ENCODE peak calls at places on chromosomes 13 and 19, in six cellular contexts. One of them, this sample, is unnamed.

GRCh38 chr13:51906581-51906980 is 44.8 kb downstream of the CCDC70 start:
- DNase-seq in foreskin fibroblast: no peak
- DNase-seq in fibroblast of the conjunctiva: no peak
- DNase-seq in SHP77: no peak
- DNase-seq in stimulated activated CD4-positive, alpha-beta T cell treated with anti-CD3 and anti-CD28 coated beads, Interleukin-1b, Interleukin-23, amount 100 ng/mL, for 24 hours: no peak
- DNase-seq in HFF-Myc: no peak
- DNase-seq in this sample: no peak

GRCh38 chr19:4130635-4131438 is 6.9 kb upstream of the MAP2K2 start:
- DNase-seq in foreskin fibroblast: peak; percentile 87
- DNase-seq in fibroblast of the conjunctiva: peak; percentile 26
- DNase-seq in SHP77: no peak
- DNase-seq in stimulated activated CD4-positive, alpha-beta T cell treated with anti-CD3 and anti-CD28 coated beads, Interleukin-1b, Interleukin-23, amount 100 ng/mL, for 24 hours: no peak
- DNase-seq in HFF-Myc: peak; percentile 30
- DNase-seq in this sample: no peak

GRCh38 chr19:3029070-3029923 is at the start of gene TLE2:
- DNase-seq in foreskin fibroblast: no peak
- DNase-seq in fibroblast of the conjunctiva: no peak
- DNase-seq in SHP77: no peak
- DNase-seq in stimulated activated CD4-positive, alpha-beta T cell treated with anti-CD3 and anti-CD28 coated beads, Interleukin-1b, Interleukin-23, amount 100 ng/mL, for 24 hours: no peak
- DNase-seq in HFF-Myc: no peak
- DNase-seq in this sample: no peak

GRCh38 chr19:23904406-23904805 is 10.3 kb upstream of the ZNF726 start:
- DNase-seq in foreskin fibroblast: no peak
- DNase-seq in fibroblast of the conjunctiva: no peak
- DNase-seq in SHP77: no peak
- DNase-seq in stimulated activated CD4-positive, alpha-beta T cell treated with anti-CD3 and anti-CD28 coated beads, Interleukin-1b, Interleukin-23, amount 100 ng/mL, for 24 hours: no peak
- DNase-seq in HFF-Myc: no peak
- DNase-seq in this sample: no peak

GRCh38 chr13:29513981-29514719 is 81.3 kb downstream of the SLC7A1 start:
- DNase-seq in foreskin fibroblast: peak; percentile 84
- DNase-seq in fibroblast of the conjunctiva: no peak
- DNase-seq in SHP77: no peak
- DNase-seq in stimulated activated CD4-positive, alpha-beta T cell treated with anti-CD3 and anti-CD28 coated beads, Interleukin-1b, Interleukin-23, amount 100 ng/mL, for 24 hours: no peak
- DNase-seq in HFF-Myc: no peak
- DNase-seq in this sample: no peak

GRCh38 chr13:82879921-82880320 is 1002.4 kb downstream of the SLITRK1 start:
- DNase-seq in foreskin fibroblast: no peak
- DNase-seq in fibroblast of the conjunctiva: no peak
- DNase-seq in SHP77: no peak
- DNase-seq in stimulated activated CD4-positive, alpha-beta T cell treated with anti-CD3 and anti-CD28 coated beads, Interleukin-1b, Interleukin-23, amount 100 ng/mL, for 24 hours: no peak
- DNase-seq in HFF-Myc: no peak
- DNase-seq in this sample: no peak

GRCh38 chr13:113145496-113145895 is 13.0 kb upstream of the PROZ start:
- DNase-seq in foreskin fibroblast: no peak
- DNase-seq in fibroblast of the conjunctiva: no peak
- DNase-seq in SHP77: no peak
- DNase-seq in stimulated activated CD4-positive, alpha-beta T cell treated with anti-CD3 and anti-CD28 coated beads, Interleukin-1b, Interleukin-23, amount 100 ng/mL, for 24 hours: no peak
- DNase-seq in HFF-Myc: no peak
- DNase-seq in this sample: no peak

GRCh38 chr19:42424345-42424707 is 2.9 kb downstream of the LIPE start:
- DNase-seq in foreskin fibroblast: no peak
- DNase-seq in fibroblast of the conjunctiva: no peak
- DNase-seq in SHP77: no peak
- DNase-seq in stimulated activated CD4-positive, alpha-beta T cell treated with anti-CD3 and anti-CD28 coated beads, Interleukin-1b, Interleukin-23, amount 100 ng/mL, for 24 hours: no peak
- DNase-seq in HFF-Myc: no peak
- DNase-seq in this sample: no peak

GRCh38 chr19:47227347-47228167 is 3.4 kb downstream of the BBC3 start:
- DNase-seq in foreskin fibroblast: peak; percentile 98
- DNase-seq in fibroblast of the conjunctiva: peak; percentile 93
- DNase-seq in SHP77: peak; percentile 63
- DNase-seq in stimulated activated CD4-positive, alpha-beta T cell treated with anti-CD3 and anti-CD28 coated beads, Interleukin-1b, Interleukin-23, amount 100 ng/mL, for 24 hours: no peak
- DNase-seq in HFF-Myc: peak; percentile 90
- DNase-seq in this sample: peak; percentile 89

GRCh38 chr19:41392775-41393174 is 4.4 kb downstream of the EXOSC5 start:
- DNase-seq in foreskin fibroblast: no peak
- DNase-seq in fibroblast of the conjunctiva: no peak
- DNase-seq in SHP77: no peak
- DNase-seq in stimulated activated CD4-positive, alpha-beta T cell treated with anti-CD3 and anti-CD28 coated beads, Interleukin-1b, Interleukin-23, amount 100 ng/mL, for 24 hours: no peak
- DNase-seq in HFF-Myc: no peak
- DNase-seq in this sample: no peak

GRCh38 chr13:64551755-64552154 is 2678.4 kb downstream of the PCDH9 start:
- DNase-seq in foreskin fibroblast: peak; percentile 91
- DNase-seq in fibroblast of the conjunctiva: peak; percentile 81
- DNase-seq in SHP77: peak; percentile 66
- DNase-seq in stimulated activated CD4-positive, alpha-beta T cell treated with anti-CD3 and anti-CD28 coated beads, Interleukin-1b, Interleukin-23, amount 100 ng/mL, for 24 hours: no peak
- DNase-seq in HFF-Myc: peak; percentile 58
- DNase-seq in this sample: no peak

GRCh38 chr19:51354103-51354741 is 12.0 kb downstream of the ETFB start:
- DNase-seq in foreskin fibroblast: no peak
- DNase-seq in fibroblast of the conjunctiva: no peak
- DNase-seq in SHP77: no peak
- DNase-seq in stimulated activated CD4-positive, alpha-beta T cell treated with anti-CD3 and anti-CD28 coated beads, Interleukin-1b, Interleukin-23, amount 100 ng/mL, for 24 hours: no peak
- DNase-seq in HFF-Myc: no peak
- DNase-seq in this sample: peak; percentile 39

GRCh38 chr19:54462713-54463530 is 656 bp downstream of the LENG9 start:
- DNase-seq in foreskin fibroblast: peak; percentile 84
- DNase-seq in fibroblast of the conjunctiva: no peak
- DNase-seq in SHP77: peak; percentile 32
- DNase-seq in stimulated activated CD4-positive, alpha-beta T cell treated with anti-CD3 and anti-CD28 coated beads, Interleukin-1b, Interleukin-23, amount 100 ng/mL, for 24 hours: peak; percentile 26
- DNase-seq in HFF-Myc: no peak
- DNase-seq in this sample: peak; percentile 59

GRCh38 chr19:37506387-37507166 is at the start of gene ZNF793:
- DNase-seq in foreskin fibroblast: peak; percentile 80
- DNase-seq in fibroblast of the conjunctiva: peak; percentile 55
- DNase-seq in SHP77: peak; percentile 22
- DNase-seq in stimulated activated CD4-positive, alpha-beta T cell treated with anti-CD3 and anti-CD28 coated beads, Interleukin-1b, Interleukin-23, amount 100 ng/mL, for 24 hours: peak; percentile 43
- DNase-seq in HFF-Myc: no peak
- DNase-seq in this sample: peak; percentile 74

GRCh38 chr19:6042776-6043726 is 65.1 kb upstream of the RANBP3 start:
- DNase-seq in foreskin fibroblast: no peak
- DNase-seq in fibroblast of the conjunctiva: no peak
- DNase-seq in SHP77: no peak
- DNase-seq in stimulated activated CD4-positive, alpha-beta T cell treated with anti-CD3 and anti-CD28 coated beads, Interleukin-1b, Interleukin-23, amount 100 ng/mL, for 24 hours: no peak
- DNase-seq in HFF-Myc: no peak
- DNase-seq in this sample: no peak

GRCh38 chr19:48627865-48628314 is 8.6 kb downstream of the SPHK2 start:
- DNase-seq in foreskin fibroblast: no peak
- DNase-seq in fibroblast of the conjunctiva: no peak
- DNase-seq in SHP77: no peak
- DNase-seq in stimulated activated CD4-positive, alpha-beta T cell treated with anti-CD3 and anti-CD28 coated beads, Interleukin-1b, Interleukin-23, amount 100 ng/mL, for 24 hours: no peak
- DNase-seq in HFF-Myc: no peak
- DNase-seq in this sample: no peak

GRCh38 chr19:44499559-44499958 is 763 bp downstream of the ZNF180 start:
- DNase-seq in foreskin fibroblast: no peak
- DNase-seq in fibroblast of the conjunctiva: no peak
- DNase-seq in SHP77: no peak
- DNase-seq in stimulated activated CD4-positive, alpha-beta T cell treated with anti-CD3 and anti-CD28 coated beads, Interleukin-1b, Interleukin-23, amount 100 ng/mL, for 24 hours: no peak
- DNase-seq in HFF-Myc: no peak
- DNase-seq in this sample: no peak

GRCh38 chr13:106496072-106496997 is 39.1 kb downstream of the EFNB2 start:
- DNase-seq in foreskin fibroblast: no peak
- DNase-seq in fibroblast of the conjunctiva: no peak
- DNase-seq in SHP77: no peak
- DNase-seq in stimulated activated CD4-positive, alpha-beta T cell treated with anti-CD3 and anti-CD28 coated beads, Interleukin-1b, Interleukin-23, amount 100 ng/mL, for 24 hours: no peak
- DNase-seq in HFF-Myc: no peak
- DNase-seq in this sample: no peak

GRCh38 chr19:43699506-43700367 is 16.1 kb upstream of the IRGC start:
- DNase-seq in foreskin fibroblast: peak; percentile 54
- DNase-seq in fibroblast of the conjunctiva: no peak
- DNase-seq in SHP77: no peak
- DNase-seq in stimulated activated CD4-positive, alpha-beta T cell treated with anti-CD3 and anti-CD28 coated beads, Interleukin-1b, Interleukin-23, amount 100 ng/mL, for 24 hours: no peak
- DNase-seq in HFF-Myc: peak; percentile 27
- DNase-seq in this sample: peak; percentile 74

This sample was measured in nephron progenitor cell.